ENCODE peak calls at places on chromosomes 16 and 17, in five cellular contexts. One of them, this sample, is unnamed.

GRCh38 chr16:84643677-84644076 is 4.6 kb upstream of the KLHL36 start:
- DNase-seq in CD4-positive, alpha-beta T cell: no peak
- DNase-seq in NCI-H345: no peak
- DNase-seq in MCF 10A: peak
- DNase-seq in memory B cell: no peak
- DNase-seq in this sample: no peak

GRCh38 chr16:50881331-50881830 is 139.5 kb downstream of the CYLD start:
- DNase-seq in NCI-H345: no peak
- DNase-seq in MCF 10A: no peak
- DNase-seq in memory B cell: no peak
- DNase-seq in CD4-positive, alpha-beta T cell: no peak
- DNase-seq in this sample: no peak

GRCh38 chr17:48731355-48731754 is 2.8 kb upstream of the HOXB13 start:
- DNase-seq in CD4-positive, alpha-beta T cell: no peak
- DNase-seq in memory B cell: no peak
- DNase-seq in MCF 10A: no peak
- DNase-seq in NCI-H345: no peak
- DNase-seq in this sample: no peak

GRCh38 chr17:64393000-64393402 is 2.3 kb upstream of the PECAM1 start:
- DNase-seq in MCF 10A: no peak
- DNase-seq in CD4-positive, alpha-beta T cell: no peak
- DNase-seq in memory B cell: no peak
- DNase-seq in NCI-H345: no peak
- DNase-seq in this sample: no peak

GRCh38 chr17:75685508-75685907 is 18.4 kb downstream of the SAP30BP start:
- DNase-seq in memory B cell: no peak
- DNase-seq in MCF 10A: peak
- DNase-seq in CD4-positive, alpha-beta T cell: no peak
- DNase-seq in NCI-H345: no peak
- DNase-seq in this sample: no peak

GRCh38 chr17:67891481-67892119 is 66.3 kb downstream of the BPTF start:
- DNase-seq in memory B cell: no peak
- DNase-seq in NCI-H345: no peak
- DNase-seq in MCF 10A: peak
- DNase-seq in CD4-positive, alpha-beta T cell: no peak
- DNase-seq in this sample: peak

GRCh38 chr16:660459-661183 is 7.3 kb upstream of the RHOT2 start:
- DNase-seq in memory B cell: peak
- DNase-seq in CD4-positive, alpha-beta T cell: peak
- DNase-seq in NCI-H345: peak
- DNase-seq in MCF 10A: peak
- DNase-seq in this sample: peak

GRCh38 chr16:81537721-81538561 is 93.3 kb downstream of the CMIP start:
- DNase-seq in CD4-positive, alpha-beta T cell: no peak
- DNase-seq in memory B cell: no peak
- DNase-seq in NCI-H345: no peak
- DNase-seq in MCF 10A: no peak
- DNase-seq in this sample: no peak

GRCh38 chr16:35741546-35741945 is 2282.1 kb downstream of the TP53TG3F start:
- DNase-seq in CD4-positive, alpha-beta T cell: no peak
- DNase-seq in memory B cell: no peak
- DNase-seq in NCI-H345: no peak
- DNase-seq in MCF 10A: no peak
- DNase-seq in this sample: no peak

GRCh38 chr16:84652565-84652964 is 4.3 kb downstream of the KLHL36 start:
- DNase-seq in MCF 10A: no peak
- DNase-seq in CD4-positive, alpha-beta T cell: peak
- DNase-seq in NCI-H345: no peak
- DNase-seq in memory B cell: no peak
- DNase-seq in this sample: no peak

GRCh38 chr17:28982191-28982793 is 23.5 kb downstream of the SEZ6 start:
- DNase-seq in memory B cell: peak
- DNase-seq in CD4-positive, alpha-beta T cell: peak
- DNase-seq in MCF 10A: no peak
- DNase-seq in NCI-H345: no peak
- DNase-seq in this sample: no peak

GRCh38 chr16:50635505-50636392 is 45.4 kb downstream of the SNX20 start:
- DNase-seq in NCI-H345: no peak
- DNase-seq in MCF 10A: no peak
- DNase-seq in memory B cell: no peak
- DNase-seq in CD4-positive, alpha-beta T cell: no peak
- DNase-seq in this sample: no peak

GRCh38 chr17:6473128-6473767 is 29.0 kb downstream of the PIMREG start:
- DNase-seq in CD4-positive, alpha-beta T cell: peak
- DNase-seq in MCF 10A: peak
- DNase-seq in NCI-H345: peak
- DNase-seq in memory B cell: peak
- DNase-seq in this sample: peak

GRCh38 chr16:165218-165538 is 600 bp upstream of the HBM start:
- DNase-seq in CD4-positive, alpha-beta T cell: no peak
- DNase-seq in memory B cell: no peak
- DNase-seq in MCF 10A: no peak
- DNase-seq in NCI-H345: no peak
- DNase-seq in this sample: no peak

GRCh38 chr16:83136419-83136818 is 509.6 kb downstream of the CDH13 start:
- DNase-seq in MCF 10A: no peak
- DNase-seq in NCI-H345: no peak
- DNase-seq in memory B cell: no peak
- DNase-seq in CD4-positive, alpha-beta T cell: no peak
- DNase-seq in this sample: no peak

GRCh38 chr17:74212262-74212912 is 984 bp upstream of the TTYH2 start:
- DNase-seq in CD4-positive, alpha-beta T cell: no peak
- DNase-seq in MCF 10A: no peak
- DNase-seq in NCI-H345: no peak
- DNase-seq in memory B cell: peak
- DNase-seq in this sample: no peak

GRCh38 chr16:3873482-3874173 is 6.9 kb downstream of the CREBBP start:
- DNase-seq in MCF 10A: no peak
- DNase-seq in memory B cell: no peak
- DNase-seq in NCI-H345: no peak
- DNase-seq in CD4-positive, alpha-beta T cell: no peak
- DNase-seq in this sample: no peak